ENCODE peak calls at places on chromosome 3, in nine cellular contexts. One of them, this sample, is unnamed.
A peak's percentile ranks its signal among the peaks of the same experiment; 100 is the strongest.

GRCh38 chr3:194333212-194333980 is 17.7 kb downstream of the CPN2 start:
- DNase-seq in OCI-LY7: peak; percentile 78
- DNase-seq in SK-N-SH: peak; percentile 90
- DNase-seq in neural progenitor cell: peak; percentile 90
- DNase-seq in GM23338: peak; percentile 91
- DNase-seq in GM23248: peak; percentile 78
- DNase-seq in PC-3: peak; percentile 95
- DNase-seq in hepatocyte: peak; percentile 92
- DNase-seq in HCT116: peak; percentile 76
- DNase-seq in this sample: peak; percentile 91

GRCh38 chr3:81723732-81724313 is 37.6 kb downstream of the GBE1 start:
- DNase-seq in OCI-LY7: no peak
- DNase-seq in SK-N-SH: no peak
- DNase-seq in neural progenitor cell: no peak
- DNase-seq in GM23338: no peak
- DNase-seq in GM23248: peak; percentile 71
- DNase-seq in PC-3: peak; percentile 63
- DNase-seq in hepatocyte: no peak
- DNase-seq in HCT116: no peak
- DNase-seq in this sample: no peak

GRCh38 chr3:48400824-48401433 is 28.9 kb downstream of the FBXW12 start:
- DNase-seq in OCI-LY7: peak; percentile 79
- DNase-seq in SK-N-SH: peak; percentile 81
- DNase-seq in neural progenitor cell: peak; percentile 70
- DNase-seq in GM23338: peak; percentile 83
- DNase-seq in GM23248: peak; percentile 60
- DNase-seq in PC-3: peak; percentile 86
- DNase-seq in hepatocyte: peak; percentile 72
- DNase-seq in HCT116: peak; percentile 69
- DNase-seq in this sample: peak; percentile 68

GRCh38 chr3:195012571-195012970 is 258.4 kb downstream of the XXYLT1 start:
- DNase-seq in OCI-LY7: no peak
- DNase-seq in SK-N-SH: no peak
- DNase-seq in neural progenitor cell: no peak
- DNase-seq in GM23338: no peak
- DNase-seq in GM23248: no peak
- DNase-seq in PC-3: no peak
- DNase-seq in hepatocyte: no peak
- DNase-seq in HCT116: no peak
- DNase-seq in this sample: no peak

GRCh38 chr3:55897573-55898224 is 410.6 kb upstream of the WNT5A start:
- DNase-seq in OCI-LY7: peak; percentile 45
- DNase-seq in SK-N-SH: peak; percentile 38
- DNase-seq in neural progenitor cell: peak; percentile 57
- DNase-seq in GM23338: peak; percentile 64
- DNase-seq in GM23248: peak; percentile 11
- DNase-seq in PC-3: peak; percentile 72
- DNase-seq in hepatocyte: peak; percentile 20
- DNase-seq in HCT116: no peak
- DNase-seq in this sample: no peak

GRCh38 chr3:39150803-39151631 is 2.4 kb downstream of the CSRNP1 start:
- DNase-seq in OCI-LY7: no peak
- DNase-seq in SK-N-SH: peak; percentile 49
- DNase-seq in neural progenitor cell: peak; percentile 76
- DNase-seq in GM23338: peak; percentile 95
- DNase-seq in GM23248: peak; percentile 96
- DNase-seq in PC-3: peak; percentile 93
- DNase-seq in hepatocyte: peak; percentile 95
- DNase-seq in HCT116: no peak
- DNase-seq in this sample: peak; percentile 27

GRCh38 chr3:35200056-35200455 is 439.3 kb upstream of the ARPP21 start:
- DNase-seq in OCI-LY7: no peak
- DNase-seq in SK-N-SH: no peak
- DNase-seq in neural progenitor cell: no peak
- DNase-seq in GM23338: no peak
- DNase-seq in GM23248: no peak
- DNase-seq in PC-3: peak; percentile 45
- DNase-seq in hepatocyte: no peak
- DNase-seq in HCT116: no peak
- DNase-seq in this sample: no peak

GRCh38 chr3:115615001-115615447 is 8.3 kb upstream of the GAP43 start:
- DNase-seq in OCI-LY7: no peak
- DNase-seq in SK-N-SH: no peak
- DNase-seq in neural progenitor cell: peak; percentile 15
- DNase-seq in GM23338: peak; percentile 88
- DNase-seq in GM23248: peak; percentile 8
- DNase-seq in PC-3: peak; percentile 53
- DNase-seq in hepatocyte: peak; percentile 17
- DNase-seq in HCT116: peak; percentile 18
- DNase-seq in this sample: no peak

GRCh38 chr3:148513066-148513671 is 184.5 kb upstream of the AGTR1 start:
- DNase-seq in OCI-LY7: no peak
- DNase-seq in SK-N-SH: no peak
- DNase-seq in neural progenitor cell: no peak
- DNase-seq in GM23338: no peak
- DNase-seq in GM23248: peak; percentile 53
- DNase-seq in PC-3: no peak
- DNase-seq in hepatocyte: no peak
- DNase-seq in HCT116: no peak
- DNase-seq in this sample: peak; percentile 71

GRCh38 chr3:125052671-125053303 is 3.0 kb downstream of the HEG1 start:
- DNase-seq in OCI-LY7: no peak
- DNase-seq in SK-N-SH: no peak
- DNase-seq in neural progenitor cell: peak; percentile 44
- DNase-seq in GM23338: peak; percentile 35
- DNase-seq in GM23248: peak; percentile 95
- DNase-seq in PC-3: peak; percentile 66
- DNase-seq in hepatocyte: no peak
- DNase-seq in HCT116: no peak
- DNase-seq in this sample: no peak

GRCh38 chr3:36933540-36934296 is 11.1 kb downstream of the TRANK1 start:
- DNase-seq in OCI-LY7: no peak
- DNase-seq in SK-N-SH: no peak
- DNase-seq in neural progenitor cell: no peak
- DNase-seq in GM23338: no peak
- DNase-seq in GM23248: no peak
- DNase-seq in PC-3: no peak
- DNase-seq in hepatocyte: no peak
- DNase-seq in HCT116: no peak
- DNase-seq in this sample: no peak

GRCh38 chr3:68919000-68919399 is 13.3 kb downstream of the TAFA4 start:
- DNase-seq in OCI-LY7: no peak
- DNase-seq in SK-N-SH: no peak
- DNase-seq in neural progenitor cell: peak; percentile 47
- DNase-seq in GM23338: peak; percentile 79
- DNase-seq in GM23248: peak; percentile 42
- DNase-seq in PC-3: peak; percentile 22
- DNase-seq in hepatocyte: peak; percentile 47
- DNase-seq in HCT116: no peak
- DNase-seq in this sample: no peak

GRCh38 chr3:10482631-10483363 is 22.6 kb downstream of the ATP2B2 start:
- DNase-seq in OCI-LY7: no peak
- DNase-seq in SK-N-SH: no peak
- DNase-seq in neural progenitor cell: no peak
- DNase-seq in GM23338: no peak
- DNase-seq in GM23248: no peak
- DNase-seq in PC-3: no peak
- DNase-seq in hepatocyte: no peak
- DNase-seq in HCT116: no peak
- DNase-seq in this sample: no peak

GRCh38 chr3:142210144-142210543 is 15.2 kb downstream of the GK5 start:
- DNase-seq in OCI-LY7: no peak
- DNase-seq in SK-N-SH: no peak
- DNase-seq in neural progenitor cell: peak; percentile 52
- DNase-seq in GM23338: no peak
- DNase-seq in GM23248: peak; percentile 22
- DNase-seq in PC-3: no peak
- DNase-seq in hepatocyte: no peak
- DNase-seq in HCT116: no peak
- DNase-seq in this sample: no peak

GRCh38 chr3:106850429-106850828 is 526.8 kb upstream of the CCDC54 start:
- DNase-seq in OCI-LY7: no peak
- DNase-seq in SK-N-SH: no peak
- DNase-seq in neural progenitor cell: no peak
- DNase-seq in GM23338: no peak
- DNase-seq in GM23248: peak; percentile 51
- DNase-seq in PC-3: no peak
- DNase-seq in hepatocyte: no peak
- DNase-seq in HCT116: no peak
- DNase-seq in this sample: no peak
- H2AFZ ChIP-seq in OCI-LY7: no peak overlapping the region
- H2AFZ ChIP-seq in SK-N-SH: peak overlapping the region; percentile 44
- H2AFZ ChIP-seq in neural progenitor cell: no peak overlapping the region
- H2AFZ ChIP-seq in GM23338: no peak overlapping the region
- H2AFZ ChIP-seq in GM23248: peak overlapping the region; percentile 49
- H2AFZ ChIP-seq in PC-3: no peak overlapping the region
- H2AFZ ChIP-seq in hepatocyte: no peak overlapping the region
- H2AFZ ChIP-seq in HCT116: no peak overlapping the region
- H2AFZ ChIP-seq in this sample: no peak overlapping the region

GRCh38 chr3:72739521-72740466 is 108.5 kb downstream of the SHQ1 start:
- DNase-seq in OCI-LY7: no peak
- DNase-seq in SK-N-SH: no peak
- DNase-seq in neural progenitor cell: no peak
- DNase-seq in GM23338: no peak
- DNase-seq in GM23248: peak; percentile 22
- DNase-seq in PC-3: peak; percentile 60
- DNase-seq in hepatocyte: no peak
- DNase-seq in HCT116: no peak
- DNase-seq in this sample: no peak

GRCh38 chr3:72733676-72734075 is 114.6 kb downstream of the SHQ1 start:
- DNase-seq in OCI-LY7: no peak
- DNase-seq in SK-N-SH: no peak
- DNase-seq in neural progenitor cell: no peak
- DNase-seq in GM23338: no peak
- DNase-seq in GM23248: no peak
- DNase-seq in PC-3: no peak
- DNase-seq in hepatocyte: no peak
- DNase-seq in HCT116: no peak
- DNase-seq in this sample: no peak

GRCh38 chr3:72744330-72744729 is 103.9 kb downstream of the SHQ1 start:
- DNase-seq in OCI-LY7: no peak
- DNase-seq in SK-N-SH: no peak
- DNase-seq in neural progenitor cell: no peak
- DNase-seq in GM23338: no peak
- DNase-seq in GM23248: no peak
- DNase-seq in PC-3: no peak
- DNase-seq in hepatocyte: no peak
- DNase-seq in HCT116: no peak
- DNase-seq in this sample: no peak

GRCh38 chr3:72738752-72739520 is 109.3 kb downstream of the SHQ1 start:
- DNase-seq in OCI-LY7: peak; percentile 57
- DNase-seq in SK-N-SH: peak; percentile 97
- DNase-seq in neural progenitor cell: peak; percentile 91
- DNase-seq in GM23338: peak; percentile 73
- DNase-seq in GM23248: peak; percentile 50
- DNase-seq in PC-3: no peak
- DNase-seq in hepatocyte: peak; percentile 74
- DNase-seq in HCT116: no peak
- DNase-seq in this sample: peak; percentile 30
- TF ChIP-seq EZH2phosphoT487 in OCI-LY7: no peak
- TF ChIP-seq EZH2phosphoT487 in SK-N-SH: no peak
- TF ChIP-seq EZH2phosphoT487 in neural progenitor cell: no peak
- TF ChIP-seq EZH2phosphoT487 in GM23338: no peak
- TF ChIP-seq EZH2phosphoT487 in GM23248: no peak
- TF ChIP-seq EZH2phosphoT487 in PC-3: no peak
- TF ChIP-seq EZH2phosphoT487 in hepatocyte: no peak
- TF ChIP-seq EZH2phosphoT487 in HCT116: no peak
- TF ChIP-seq EZH2phosphoT487 in this sample: no peak

GRCh38 chr3:130508970-130509369 is 8.0 kb upstream of the COL6A6 start:
- DNase-seq in OCI-LY7: no peak
- DNase-seq in SK-N-SH: no peak
- DNase-seq in neural progenitor cell: peak; percentile 29
- DNase-seq in GM23338: peak; percentile 20
- DNase-seq in GM23248: no peak
- DNase-seq in PC-3: no peak
- DNase-seq in hepatocyte: peak; percentile 9
- DNase-seq in HCT116: no peak
- DNase-seq in this sample: no peak
- H2AFZ ChIP-seq in OCI-LY7: no peak overlapping the region
- H2AFZ ChIP-seq in SK-N-SH: no peak overlapping the region
- H2AFZ ChIP-seq in neural progenitor cell: peak overlapping the region; percentile 75
- H2AFZ ChIP-seq in GM23338: peak overlapping the region; percentile 89
- H2AFZ ChIP-seq in GM23248: no peak overlapping the region
- H2AFZ ChIP-seq in PC-3: no peak overlapping the region
- H2AFZ ChIP-seq in hepatocyte: no peak overlapping the region
- H2AFZ ChIP-seq in HCT116: no peak overlapping the region
- H2AFZ ChIP-seq in this sample: no peak overlapping the region

DNA sequence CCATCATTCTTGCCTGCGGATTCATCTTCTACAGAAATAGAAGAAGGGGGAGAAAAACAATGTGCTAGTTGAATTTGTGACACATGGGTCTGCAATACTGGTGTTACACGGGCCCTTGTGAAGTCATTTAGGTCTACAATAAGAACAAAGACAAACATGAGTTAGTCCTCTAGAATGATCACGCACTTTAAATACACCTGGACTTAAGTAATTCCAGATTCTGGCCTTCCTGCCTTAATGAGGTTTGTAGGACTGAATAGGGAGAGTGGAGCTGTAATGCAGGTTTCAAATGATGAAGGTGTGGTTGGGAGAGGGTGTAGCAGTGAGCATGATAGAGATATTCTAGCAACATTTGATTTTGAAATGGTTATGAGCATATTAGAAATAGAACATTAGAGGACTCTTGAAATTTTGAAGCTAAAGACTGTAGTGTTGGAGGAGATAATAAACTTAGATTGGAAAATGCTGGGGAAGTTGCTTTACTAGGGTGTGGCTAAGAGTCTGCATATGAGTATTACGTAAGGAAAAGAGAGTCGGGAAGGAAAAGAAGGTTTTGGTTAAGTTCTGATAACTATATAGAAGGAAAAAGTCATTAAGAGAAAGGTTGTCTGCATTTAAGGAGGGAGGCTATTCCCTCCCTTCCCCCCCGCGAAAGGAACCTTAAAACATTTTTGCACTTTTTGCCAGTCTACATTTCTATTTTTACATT is 612 bp downstream of the EIF2A start:
- DNase-seq in OCI-LY7: no peak
- DNase-seq in SK-N-SH: no peak
- DNase-seq in neural progenitor cell: no peak
- DNase-seq in GM23338: no peak
- DNase-seq in GM23248: peak; percentile 61
- DNase-seq in PC-3: peak; percentile 68
- DNase-seq in hepatocyte: peak; percentile 11
- DNase-seq in HCT116: no peak
- DNase-seq in this sample: no peak
- TF ChIP-seq EZH2phosphoT487 in OCI-LY7: no peak
- TF ChIP-seq EZH2phosphoT487 in SK-N-SH: no peak
- TF ChIP-seq EZH2phosphoT487 in neural progenitor cell: no peak
- TF ChIP-seq EZH2phosphoT487 in GM23338: no peak
- TF ChIP-seq EZH2phosphoT487 in GM23248: no peak
- TF ChIP-seq EZH2phosphoT487 in PC-3: no peak
- TF ChIP-seq EZH2phosphoT487 in hepatocyte: no peak
- TF ChIP-seq EZH2phosphoT487 in HCT116: no peak
- TF ChIP-seq EZH2phosphoT487 in this sample: no peak

This sample was measured in MM.1S.